ENCODE peak calls at places on chromosomes 3 and 15, in five cellular contexts. Q, J, X, R and P are unnamed samples.
A peak's percentile ranks its signal among the peaks of the same experiment; 100 is the strongest.

GRCh38 chr3:50241163-50241562 is 5.2 kb downstream of the GNAI2 start:
- DNase-seq in X (no peak), R (no peak), Q (no peak), J (no peak), P (no peak)

GRCh38 chr3:128484404-128485282 is 8.4 kb downstream of the GATA2 start:
- DNase-seq in J (no peak), R (no peak), X (no peak), Q (no peak), P (no peak)

GRCh38 chr3:187944391-187945179 is 199.3 kb upstream of the BCL6 start:
- DNase-seq in R (no peak), Q (no peak), X (no peak), J (no peak), P (no peak)

GRCh38 chr3:36434682-36435426 is 54.5 kb downstream of the STAC start:
- DNase-seq in X (no peak), R (peak; percentile 82), J (no peak), Q (no peak), P (no peak)

GRCh38 chr15:35115155-35115725 is 30.1 kb upstream of the NANOGP8 start:
- DNase-seq in J (no peak), R (no peak), X (no peak), Q (no peak), P (no peak)

GRCh38 chr15:22855791-22856190 is 17.3 kb downstream of the NIPA2 start:
- DNase-seq in J (no peak), Q (no peak), R (no peak), X (no peak), P (no peak)

GRCh38 chr15:77107068-77107467 is 36.2 kb upstream of the TSPAN3 start:
- DNase-seq in Q (no peak), J (no peak), X (peak; percentile 16), R (peak; percentile 91), P (no peak)

GRCh38 chr15:62447742-62448141 is 282.7 kb upstream of the C2CD4B start:
- DNase-seq in Q (no peak), R (no peak), J (no peak), X (no peak), P (no peak)

GRCh38 chr15:68704496-68705021 is 116.1 kb downstream of the ANP32A start:
- DNase-seq in X (no peak), J (peak; percentile 89), R (no peak), Q (no peak), P (no peak)

GRCh38 chr3:141286856-141287255 is 55.2 kb downstream of the PXYLP1 start:
- DNase-seq in J (no peak), X (no peak), Q (no peak), R (no peak), P (no peak)

GRCh38 chr3:110069641-110070538 is 732.5 kb upstream of the DPPA4 start:
- DNase-seq in Q (no peak), R (peak; percentile 25), J (no peak), X (no peak), P (no peak)

GRCh38 chr15:91627473-91628309 is 225.8 kb upstream of the SLCO3A1 start:
- DNase-seq in R (peak; percentile 59), J (no peak), Q (no peak), X (no peak), P (peak; percentile 15)

GRCh38 chr3:77420316-77420715 is 380.4 kb downstream of the ROBO2 start:
- DNase-seq in Q (no peak), J (peak; percentile 1), R (no peak), X (no peak), P (no peak)

GRCh38 chr3:141349711-141350110 is 18.6 kb upstream of the ZBTB38 start:
- DNase-seq in J (no peak), X (no peak), R (no peak), Q (no peak), P (no peak)

GRCh38 chr3:64681015-64681414 is 6.8 kb downstream of the ADAMTS9 start:
- DNase-seq in R (no peak), J (no peak), Q (no peak), X (no peak), P (no peak)

GRCh38 chr3:129554356-129555120 is 11.6 kb downstream of the H1-8 start:
- DNase-seq in X (no peak), Q (no peak), J (no peak), R (no peak), P (no peak)

GRCh38 chr15:41891226-41891625 is 2.6 kb downstream of the SPTBN5 start:
- DNase-seq in X (no peak), J (peak; percentile 20), Q (no peak), R (no peak), P (no peak)

GRCh38 chr15:27956285-27956684 is 142.8 kb downstream of the OCA2 start:
- DNase-seq in R (no peak), X (no peak), J (no peak), Q (no peak), P (no peak)